ENCODE peak calls at places on chromosome 14, in four cellular contexts. B is PC-3, G is HCT116, W is GM23338. V is an unnamed sample.

GRCh38 chr14:72614365-72614764 is 279.5 kb downstream of the DPF3 start:
- DNase-seq in B (no peak), G (no peak), W (no peak), V (no peak)

GRCh38 chr14:23454445-23454856 is 15.1 kb upstream of the NGDN start:
- DNase-seq in B (no peak), G (no peak), W (no peak), V (no peak)

GRCh38 chr14:69059658-69060648 is 80.9 kb upstream of the ACTN1 start:
- DNase-seq in B (peak), G (no peak), W (no peak), V (no peak)

GRCh38 chr14:101350710-101351109 is 210.6 kb upstream of the DIO3 start:
- DNase-seq in B (no peak), G (no peak), W (peak), V (no peak)

GRCh38 chr14:36070056-36071043 is 106.2 kb downstream of the PTCSC3 start:
- DNase-seq in B (peak), G (peak), W (peak), V (peak)

GRCh38 chr14:44960146-44960545 is 1.6 kb downstream of the KLHL28 start:
- DNase-seq in B (peak), G (no peak), W (no peak), V (peak)

GRCh38 chr14:46384611-46385010 is 267.0 kb downstream of the RPL10L start:
- DNase-seq in B (no peak), G (no peak), W (no peak), V (no peak)

GRCh38 chr14:59363545-59364226 is 101.5 kb downstream of the GPR135 start:
- DNase-seq in B (peak), G (no peak), W (no peak), V (no peak)

GRCh38 chr14:106308839-106309389 is 782.5 kb downstream of the TMEM121 start:
- DNase-seq in B (no peak), G (no peak), W (peak), V (peak)

GRCh38 chr14:79659995-79660975 is 551.0 kb downstream of the DIO2 start:
- DNase-seq in B (no peak), G (no peak), W (no peak), V (no peak)

GRCh38 chr14:100436745-100437406 is 113.7 kb downstream of the SLC25A47 start:
- DNase-seq in B (no peak), G (no peak), W (no peak), V (no peak)

GRCh38 chr14:73773441-73774243 is 59.5 kb upstream of the PNMA1 start:
- DNase-seq in B (no peak), G (no peak), W (no peak), V (peak)

GRCh38 chr14:38705220-38705619 is 397.8 kb downstream of the SEC23A start:
- DNase-seq in B (no peak), G (no peak), W (no peak), V (no peak)

GRCh38 chr14:64438181-64438839 is 27.0 kb upstream of the AKAP5 start:
- DNase-seq in B (peak), G (peak), W (no peak), V (no peak)

GRCh38 chr14:76539130-76539529 is 163.2 kb downstream of the ESRRB start:
- DNase-seq in B (no peak), G (no peak), W (no peak), V (no peak)

GRCh38 chr14:39268393-39268792 is 34.7 kb downstream of the MIA2 start:
- DNase-seq in B (peak), G (no peak), W (no peak), V (peak)

GRCh38 chr14:69428289-69428998 is 30.0 kb downstream of the SLC39A9 start:
- DNase-seq in B (no peak), G (no peak), W (no peak), V (no peak)

GRCh38 chr14:59482471-59483331 is 1.5 kb downstream of the L3HYPDH start:
- DNase-seq in B (peak), G (peak), W (no peak), V (no peak)

GRCh38 chr14:101017806-101018560 is 114.5 kb upstream of the RTL1 start:
- DNase-seq in B (no peak), G (no peak), W (no peak), V (no peak)

GRCh38 chr14:72869407-72870329 is 24.2 kb downstream of the DPF3 start:
- DNase-seq in B (no peak), G (no peak), W (no peak), V (no peak)

GRCh38 chr14:93056840-93057585 is 58.7 kb downstream of the ITPK1 start:
- DNase-seq in B (no peak), G (no peak), W (no peak), V (no peak)

GRCh38 chr14:26598081-26598671 is 343 bp upstream of the NOVA1 start:
- DNase-seq in B (peak), G (no peak), W (peak), V (no peak)

GRCh38 chr14:58104808-58105207 is 47.2 kb downstream of the ARMH4 start:
- DNase-seq in B (peak), G (no peak), W (no peak), V (no peak)

GRCh38 chr14:74891870-74892269 is 10.2 kb downstream of the DLST start:
- DNase-seq in B (no peak), G (no peak), W (no peak), V (no peak)

GRCh38 chr14:74892745-74893144 is 11.0 kb downstream of the DLST start:
- DNase-seq in B (no peak), G (no peak), W (no peak), V (no peak)

GRCh38 chr14:74890262-74890661 is 8.5 kb downstream of the DLST start:
- DNase-seq in B (no peak), G (no peak), W (no peak), V (no peak)

GRCh38 chr14:74886001-74886400 is 4.3 kb downstream of the DLST start:
- DNase-seq in B (no peak), G (no peak), W (peak), V (no peak)

GRCh38 chr14:74888164-74889158 is 6.7 kb downstream of the DLST start:
- DNase-seq in B (no peak), G (peak), W (no peak), V (no peak)
- H3K4me2 ChIP-seq in B (no peak), G (peak), W (peak), V (no peak)

GRCh38 chr14:61726772-61727658 is 31.7 kb downstream of the HIF1A start:
- DNase-seq in B (no peak), G (no peak), W (no peak), V (no peak)

GRCh38 chr14:61733972-61734371 is 28.2 kb upstream of the SNAPC1 start:
- DNase-seq in B (peak), G (no peak), W (no peak), V (no peak)

GRCh38 chr14:61736751-61737150 is 25.5 kb upstream of the SNAPC1 start:
- DNase-seq in B (peak), G (no peak), W (no peak), V (no peak)

GRCh38 chr14:61730756-61731373 is 31.4 kb upstream of the SNAPC1 start:
- DNase-seq in B (peak), G (no peak), W (no peak), V (peak)
- TF ChIP-seq CTCF in B (peak), G (peak), W (peak), V (peak)

GRCh38 chr14:53963491-53964227 is 7.0 kb upstream of the BMP4 start:
- DNase-seq in B (peak), G (no peak), W (peak), V (no peak)
- TF ChIP-seq EZH2phosphoT487 in B (no peak), G (no peak), W (no peak), V (no peak)

GRCh38 chr14:86815341-86815740 is 1177.6 kb downstream of the GALC start:
- DNase-seq in B (no peak), G (no peak), W (no peak), V (no peak)
- H3K4me2 ChIP-seq in B (no peak), G (no peak), W (no peak), V (no peak)